ENCODE peak calls at places on chromosomes 16 and 17, in six cellular contexts. One of them, this sample, is unnamed.

GRCh38 chr17:59418732-59419166 is 87.3 kb downstream of the YPEL2 start:
- DNase-seq in LNCaP clone FGC: no peak
- DNase-seq in SK-N-SH: peak; percentile 54
- DNase-seq in Peyer's patch: no peak
- DNase-seq in fibroblast of mammary gland: no peak
- DNase-seq in MCF 10A: no peak
- DNase-seq in this sample: no peak

GRCh38 chr17:17827826-17828621 is 8.8 kb downstream of the SREBF1 start:
- DNase-seq in MCF 10A: no peak
- DNase-seq in fibroblast of mammary gland: no peak
- DNase-seq in Peyer's patch: no peak
- DNase-seq in SK-N-SH: no peak
- DNase-seq in LNCaP clone FGC: no peak
- DNase-seq in this sample: no peak

GRCh38 chr16:87930456-87930855 is 5.9 kb downstream of the CA5A start:
- DNase-seq in MCF 10A: no peak
- DNase-seq in fibroblast of mammary gland: no peak
- DNase-seq in LNCaP clone FGC: no peak
- DNase-seq in Peyer's patch: no peak
- DNase-seq in SK-N-SH: peak; percentile 76
- DNase-seq in this sample: no peak

GRCh38 chr16:1093284-1094123 is 2.5 kb downstream of the C1QTNF8 start:
- DNase-seq in LNCaP clone FGC: no peak
- DNase-seq in MCF 10A: no peak
- DNase-seq in SK-N-SH: peak; percentile 80
- DNase-seq in Peyer's patch: no peak
- DNase-seq in fibroblast of mammary gland: no peak
- DNase-seq in this sample: no peak

GRCh38 chr16:84808812-84809211 is 11.0 kb upstream of the CRISPLD2 start:
- DNase-seq in MCF 10A: no peak
- DNase-seq in LNCaP clone FGC: no peak
- DNase-seq in SK-N-SH: no peak
- DNase-seq in fibroblast of mammary gland: no peak
- DNase-seq in Peyer's patch: no peak
- DNase-seq in this sample: no peak

GRCh38 chr17:21291357-21291756 is 6.8 kb downstream of the MAP2K3 start:
- DNase-seq in Peyer's patch: no peak
- DNase-seq in LNCaP clone FGC: no peak
- DNase-seq in SK-N-SH: no peak
- DNase-seq in fibroblast of mammary gland: no peak
- DNase-seq in MCF 10A: no peak
- DNase-seq in this sample: no peak

GRCh38 chr17:57993471-57994365 is 5.7 kb upstream of the VEZF1 start:
- DNase-seq in LNCaP clone FGC: no peak
- DNase-seq in MCF 10A: no peak
- DNase-seq in fibroblast of mammary gland: no peak
- DNase-seq in Peyer's patch: no peak
- DNase-seq in SK-N-SH: no peak
- DNase-seq in this sample: no peak

GRCh38 chr17:82201498-82201910 is 11.1 kb downstream of the CCDC57 start:
- DNase-seq in Peyer's patch: peak; percentile 58
- DNase-seq in SK-N-SH: peak; percentile 16
- DNase-seq in LNCaP clone FGC: no peak
- DNase-seq in fibroblast of mammary gland: no peak
- DNase-seq in MCF 10A: no peak
- DNase-seq in this sample: no peak

GRCh38 chr16:84607694-84608093 is 10.2 kb downstream of the COTL1 start:
- DNase-seq in LNCaP clone FGC: no peak
- DNase-seq in SK-N-SH: no peak
- DNase-seq in fibroblast of mammary gland: no peak
- DNase-seq in MCF 10A: no peak
- DNase-seq in Peyer's patch: no peak
- DNase-seq in this sample: no peak

GRCh38 chr17:29162082-29162908 is 17.9 kb downstream of the MYO18A start:
- DNase-seq in fibroblast of mammary gland: no peak
- DNase-seq in LNCaP clone FGC: no peak
- DNase-seq in Peyer's patch: peak; percentile 31
- DNase-seq in MCF 10A: no peak
- DNase-seq in SK-N-SH: no peak
- DNase-seq in this sample: no peak

GRCh38 chr16:19783363-19783762 is 65.3 kb downstream of the IQCK start:
- DNase-seq in LNCaP clone FGC: no peak
- DNase-seq in Peyer's patch: no peak
- DNase-seq in MCF 10A: no peak
- DNase-seq in fibroblast of mammary gland: peak; percentile 56
- DNase-seq in SK-N-SH: no peak
- DNase-seq in this sample: no peak

GRCh38 chr17:68257924-68258323 is 10.1 kb downstream of the AMZ2 start:
- DNase-seq in SK-N-SH: no peak
- DNase-seq in MCF 10A: no peak
- DNase-seq in fibroblast of mammary gland: no peak
- DNase-seq in Peyer's patch: no peak
- DNase-seq in LNCaP clone FGC: no peak
- DNase-seq in this sample: no peak

GRCh38 chr16:89395150-89396142 is 94.9 kb downstream of the ANKRD11 start:
- DNase-seq in LNCaP clone FGC: peak; percentile 93
- DNase-seq in SK-N-SH: peak; percentile 69
- DNase-seq in MCF 10A: peak; percentile 98
- DNase-seq in Peyer's patch: peak; percentile 86
- DNase-seq in fibroblast of mammary gland: peak; percentile 99
- DNase-seq in this sample: peak; percentile 95

GRCh38 chr16:56909484-56910113 is 22.3 kb upstream of the HERPUD1 start:
- DNase-seq in MCF 10A: no peak
- DNase-seq in LNCaP clone FGC: no peak
- DNase-seq in SK-N-SH: peak; percentile 49
- DNase-seq in fibroblast of mammary gland: no peak
- DNase-seq in Peyer's patch: no peak
- DNase-seq in this sample: no peak

GRCh38 chr17:35254107-35254802 is 11.4 kb downstream of the SLFN5 start:
- DNase-seq in MCF 10A: peak; percentile 98
- DNase-seq in fibroblast of mammary gland: peak; percentile 99
- DNase-seq in Peyer's patch: no peak
- DNase-seq in LNCaP clone FGC: peak; percentile 89
- DNase-seq in SK-N-SH: no peak
- DNase-seq in this sample: peak; percentile 89

GRCh38 chr17:35257080-35257701 is 14.3 kb downstream of the SLFN5 start:
- DNase-seq in MCF 10A: peak; percentile 95
- DNase-seq in SK-N-SH: no peak
- DNase-seq in fibroblast of mammary gland: peak; percentile 61
- DNase-seq in Peyer's patch: peak; percentile 57
- DNase-seq in LNCaP clone FGC: peak; percentile 91
- DNase-seq in this sample: no peak

GRCh38 chr17:35259001-35259400 is 16.1 kb downstream of the SLFN5 start:
- DNase-seq in MCF 10A: no peak
- DNase-seq in SK-N-SH: no peak
- DNase-seq in Peyer's patch: no peak
- DNase-seq in LNCaP clone FGC: no peak
- DNase-seq in fibroblast of mammary gland: no peak
- DNase-seq in this sample: no peak

GRCh38 chr17:35255316-35255715 is 12.4 kb downstream of the SLFN5 start:
- DNase-seq in Peyer's patch: no peak
- DNase-seq in LNCaP clone FGC: no peak
- DNase-seq in fibroblast of mammary gland: no peak
- DNase-seq in MCF 10A: no peak
- DNase-seq in SK-N-SH: no peak
- DNase-seq in this sample: no peak

DNA sequence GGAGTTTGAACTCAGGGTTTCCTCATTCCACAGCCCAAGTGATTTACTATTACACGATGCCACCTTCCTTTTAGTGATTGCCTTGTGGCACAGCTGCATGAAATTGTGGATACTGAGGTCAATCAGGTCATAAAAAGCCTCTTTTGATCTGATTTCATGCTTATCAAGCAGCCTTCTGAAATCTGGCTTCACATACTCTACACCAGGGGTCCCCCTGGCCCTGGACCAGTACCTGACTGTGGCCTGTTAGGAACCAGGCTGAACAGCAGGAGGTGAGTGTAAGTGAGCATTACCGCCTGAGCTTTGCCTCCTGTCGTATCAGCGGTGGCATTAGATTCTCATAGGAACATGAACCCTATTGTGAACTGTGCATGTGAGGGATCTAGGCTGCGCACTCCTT is 13.8 kb downstream of the SLFN5 start:
- DNase-seq in LNCaP clone FGC: no peak
- DNase-seq in fibroblast of mammary gland: no peak
- DNase-seq in Peyer's patch: no peak
- DNase-seq in MCF 10A: no peak
- DNase-seq in SK-N-SH: no peak
- DNase-seq in this sample: no peak
- TF ChIP-seq CTCF in LNCaP clone FGC: no peak
- TF ChIP-seq CTCF in fibroblast of mammary gland: no peak
- TF ChIP-seq CTCF in Peyer's patch: no peak
- TF ChIP-seq CTCF in MCF 10A: no peak
- TF ChIP-seq CTCF in SK-N-SH: no peak
- TF ChIP-seq CTCF in this sample: no peak

GRCh38 chr16:85917959-85918358 is 19.0 kb downstream of the IRF8 start:
- DNase-seq in fibroblast of mammary gland: no peak
- DNase-seq in MCF 10A: no peak
- DNase-seq in Peyer's patch: no peak
- DNase-seq in LNCaP clone FGC: no peak
- DNase-seq in SK-N-SH: no peak
- DNase-seq in this sample: no peak
- TF ChIP-seq CTCF in fibroblast of mammary gland: no peak
- TF ChIP-seq CTCF in MCF 10A: no peak
- TF ChIP-seq CTCF in Peyer's patch: no peak
- TF ChIP-seq CTCF in LNCaP clone FGC: no peak
- TF ChIP-seq CTCF in SK-N-SH: no peak
- TF ChIP-seq CTCF in this sample: no peak

GRCh38 chr17:74118504-74118903 is 85.0 kb upstream of the RPL38 start:
- DNase-seq in MCF 10A: no peak
- DNase-seq in SK-N-SH: peak; percentile 71
- DNase-seq in fibroblast of mammary gland: no peak
- DNase-seq in LNCaP clone FGC: no peak
- DNase-seq in Peyer's patch: no peak
- DNase-seq in this sample: no peak
- TF ChIP-seq CTCF in MCF 10A: peak; percentile 4
- TF ChIP-seq CTCF in SK-N-SH: no peak
- TF ChIP-seq CTCF in fibroblast of mammary gland: no peak
- TF ChIP-seq CTCF in LNCaP clone FGC: peak; percentile 1
- TF ChIP-seq CTCF in Peyer's patch: no peak
- TF ChIP-seq CTCF in this sample: no peak

GRCh38 chr17:9038380-9038779 is 17.1 kb downstream of the NTN1 start:
- DNase-seq in MCF 10A: no peak
- DNase-seq in LNCaP clone FGC: no peak
- DNase-seq in Peyer's patch: no peak
- DNase-seq in fibroblast of mammary gland: no peak
- DNase-seq in SK-N-SH: no peak
- DNase-seq in this sample: no peak
- TF ChIP-seq CTCF in MCF 10A: no peak
- TF ChIP-seq CTCF in LNCaP clone FGC: no peak
- TF ChIP-seq CTCF in Peyer's patch: no peak
- TF ChIP-seq CTCF in fibroblast of mammary gland: no peak
- TF ChIP-seq CTCF in SK-N-SH: no peak
- TF ChIP-seq CTCF in this sample: no peak

GRCh38 chr17:53996896-53997295 is 174.2 kb downstream of the KIF2B start:
- DNase-seq in SK-N-SH: no peak
- DNase-seq in Peyer's patch: no peak
- DNase-seq in MCF 10A: no peak
- DNase-seq in LNCaP clone FGC: no peak
- DNase-seq in fibroblast of mammary gland: no peak
- DNase-seq in this sample: no peak
- TF ChIP-seq CTCF in SK-N-SH: no peak
- TF ChIP-seq CTCF in Peyer's patch: no peak
- TF ChIP-seq CTCF in MCF 10A: no peak
- TF ChIP-seq CTCF in LNCaP clone FGC: no peak
- TF ChIP-seq CTCF in fibroblast of mammary gland: no peak
- TF ChIP-seq CTCF in this sample: no peak

GRCh38 chr17:13329421-13329820 is 272.3 kb downstream of the HS3ST3A1 start:
- DNase-seq in LNCaP clone FGC: no peak
- DNase-seq in fibroblast of mammary gland: no peak
- DNase-seq in SK-N-SH: no peak
- DNase-seq in MCF 10A: no peak
- DNase-seq in Peyer's patch: no peak
- DNase-seq in this sample: no peak
- TF ChIP-seq CTCF in LNCaP clone FGC: no peak
- TF ChIP-seq CTCF in fibroblast of mammary gland: no peak
- TF ChIP-seq CTCF in SK-N-SH: no peak
- TF ChIP-seq CTCF in MCF 10A: no peak
- TF ChIP-seq CTCF in Peyer's patch: no peak
- TF ChIP-seq CTCF in this sample: no peak

DNA sequence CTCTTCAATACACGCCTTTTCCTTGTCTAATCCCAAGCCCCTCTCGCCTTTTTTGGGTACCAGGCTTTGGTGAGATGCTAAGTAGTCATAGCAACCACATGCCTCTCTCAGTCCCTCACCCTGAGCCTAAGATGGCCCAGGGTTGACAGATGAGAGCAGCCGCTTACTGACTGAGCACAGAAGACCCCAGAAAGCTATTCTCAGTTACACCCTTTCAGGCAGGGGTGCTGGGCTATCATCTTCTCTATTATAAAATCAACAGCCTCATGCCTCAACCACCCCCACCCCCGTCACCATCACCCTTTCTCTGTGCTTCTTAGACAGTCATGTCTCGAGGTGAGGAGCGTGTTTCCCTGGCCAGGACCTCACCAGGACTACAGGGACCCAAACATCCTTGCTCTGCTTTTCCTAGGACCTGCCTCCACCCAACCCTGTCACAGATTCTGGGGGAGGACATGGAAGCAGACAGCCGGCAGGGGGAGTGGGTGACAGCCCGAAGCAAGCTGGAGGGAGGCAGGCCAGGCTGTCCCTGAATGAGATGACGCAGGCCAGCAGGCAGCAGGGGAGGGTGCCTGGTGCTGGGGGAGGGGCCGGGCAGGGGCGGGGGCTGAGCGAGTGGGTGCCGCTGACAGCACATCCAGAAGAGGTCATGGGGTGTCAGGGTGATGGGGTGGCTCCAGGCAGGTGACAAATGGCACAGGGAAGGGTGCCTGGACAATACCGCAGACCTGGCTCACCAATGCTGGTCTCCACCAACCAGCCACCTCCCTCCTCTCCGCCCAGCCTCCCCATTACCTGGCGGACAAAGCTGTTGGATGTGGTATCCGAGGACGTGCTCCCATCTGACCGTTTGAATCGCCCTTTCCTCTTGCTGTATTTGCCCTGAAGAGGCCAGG is 3.1 kb downstream of the CACNB1 start:
- DNase-seq in SK-N-SH: peak; percentile 90
- DNase-seq in Peyer's patch: no peak
- DNase-seq in LNCaP clone FGC: no peak
- DNase-seq in MCF 10A: no peak
- DNase-seq in fibroblast of mammary gland: peak; percentile 65
- DNase-seq in this sample: no peak
- TF ChIP-seq CTCF in SK-N-SH: peak; percentile 35
- TF ChIP-seq CTCF in Peyer's patch: no peak
- TF ChIP-seq CTCF in LNCaP clone FGC: no peak
- TF ChIP-seq CTCF in MCF 10A: no peak
- TF ChIP-seq CTCF in fibroblast of mammary gland: peak; percentile 50
- TF ChIP-seq CTCF in this sample: peak; percentile 48